ENCODE peak calls at places on chromosome 22, in four cellular contexts. H is psoas muscle, K is AG04450, Q is AG09309. E is an unnamed sample.

GRCh38 chr22:20571531-20572007 is 64.2 kb downstream of the MED15 start:
- DNase-seq in H (peak; percentile 74), K (no peak), Q (no peak), E (peak; percentile 51)

GRCh38 chr22:26259510-26259909 is 90.2 kb downstream of the SEZ6L start:
- DNase-seq in H (no peak), K (no peak), Q (no peak), E (peak; percentile 16)

GRCh38 chr22:17314472-17314871 is 54.8 kb upstream of the CECR2 start:
- DNase-seq in H (no peak), K (no peak), Q (no peak), E (no peak)

GRCh38 chr22:31495343-31495742 is 993 bp upstream of the SFI1 start:
- DNase-seq in H (no peak), K (no peak), Q (no peak), E (no peak)

GRCh38 chr22:28837640-28838039 is 37.3 kb upstream of the XBP1 start:
- DNase-seq in H (no peak), K (no peak), Q (no peak), E (no peak)

GRCh38 chr22:43173976-43174720 is 12.8 kb downstream of the TTLL12 start:
- DNase-seq in H (no peak), K (no peak), Q (no peak), E (no peak)

GRCh38 chr22:46612904-46613605 is 7.1 kb upstream of the GRAMD4 start:
- DNase-seq in H (no peak), K (no peak), Q (no peak), E (no peak)

GRCh38 chr22:32880906-32881596 is 79.5 kb downstream of the TIMP3 start:
- DNase-seq in H (peak; percentile 70), K (peak; percentile 30), Q (no peak), E (no peak)

GRCh38 chr22:28181332-28181731 is 262.3 kb upstream of the PITPNB start:
- DNase-seq in H (no peak), K (no peak), Q (peak; percentile 40), E (peak; percentile 84)

GRCh38 chr22:26681395-26681821 is 24.0 kb downstream of the MIAT start:
- DNase-seq in H (no peak), K (peak; percentile 26), Q (no peak), E (peak; percentile 86)

GRCh38 chr22:49642331-49642730 is 185.3 kb downstream of the BRD1 start:
- DNase-seq in H (no peak), K (no peak), Q (no peak), E (no peak)

GRCh38 chr22:26798433-26799065 is 141.2 kb downstream of the MIAT start:
- DNase-seq in H (no peak), K (no peak), Q (no peak), E (no peak)

GRCh38 chr22:28283025-28283654 is 364.1 kb upstream of the PITPNB start:
- DNase-seq in H (no peak), K (no peak), Q (no peak), E (peak; percentile 25)

GRCh38 chr22:20569059-20570058 is 61.9 kb downstream of the MED15 start:
- DNase-seq in H (peak; percentile 89), K (peak; percentile 94), Q (peak; percentile 94), E (peak; percentile 100)

GRCh38 chr22:26322179-26322905 is 106.7 kb upstream of the ASPHD2 start:
- DNase-seq in H (peak; percentile 73), K (peak; percentile 18), Q (peak; percentile 95), E (peak; percentile 97)

GRCh38 chr22:43295660-43296059 is 47.5 kb downstream of the SCUBE1 start:
- DNase-seq in H (no peak), K (no peak), Q (no peak), E (no peak)

GRCh38 chr22:34866501-34867171 is 199.3 kb upstream of the ISX start:
- DNase-seq in H (no peak), K (no peak), Q (no peak), E (peak; percentile 68)

GRCh38 chr22:26589367-26589844 is 526 bp downstream of the TPST2 start:
- DNase-seq in H (peak; percentile 68), K (no peak), Q (no peak), E (peak; percentile 34)

GRCh38 chr22:48887394-48888332 is 940.0 kb downstream of the BRD1 start:
- DNase-seq in H (no peak), K (no peak), Q (no peak), E (no peak)

GRCh38 chr22:30216710-30217109 is 29.8 kb downstream of the LIF start:
- DNase-seq in H (no peak), K (no peak), Q (no peak), E (no peak)

GRCh38 chr22:23536821-23537345 is 43.2 kb downstream of the IGLL1 start:
- DNase-seq in H (no peak), K (no peak), Q (no peak), E (no peak)

GRCh38 chr22:25404556-25404922 is 159.9 kb upstream of the GRK3 start:
- DNase-seq in H (no peak), K (no peak), Q (no peak), E (no peak)

GRCh38 chr22:29702931-29703594 is 16.7 kb upstream of the CABP7 start:
- DNase-seq in H (peak; percentile 78), K (no peak), Q (no peak), E (no peak)

GRCh38 chr22:46622081-46622521 is 1.9 kb downstream of the GRAMD4 start:
- DNase-seq in H (peak; percentile 67), K (no peak), Q (no peak), E (no peak)

GRCh38 chr22:25447689-25448434 is 116.6 kb upstream of the GRK3 start:
- DNase-seq in H (peak; percentile 96), K (peak; percentile 33), Q (no peak), E (peak; percentile 73)

GRCh38 chr22:17268501-17269223 is 49.4 kb upstream of the ADA2 start:
- DNase-seq in H (no peak), K (no peak), Q (no peak), E (no peak)

GRCh38 chr22:44338183-44338812 is 25.5 kb upstream of the SHISAL1 start:
- DNase-seq in H (no peak), K (no peak), Q (no peak), E (no peak)

GRCh38 chr22:24208012-24208749 is 26.9 kb downstream of the SUSD2 start:
- DNase-seq in H (peak; percentile 55), K (peak; percentile 93), Q (peak; percentile 93), E (peak; percentile 97)

GRCh38 chr22:23684561-23685031 is 6.2 kb upstream of the RGL4 start:
- DNase-seq in H (no peak), K (no peak), Q (no peak), E (no peak)

GRCh38 chr22:48365386-48365785 is 1462.3 kb downstream of the BRD1 start:
- DNase-seq in H (no peak), K (no peak), Q (no peak), E (no peak)

GRCh38 chr22:42955087-42955630 is 59.8 kb downstream of the PACSIN2 start:
- DNase-seq in H (no peak), K (no peak), Q (no peak), E (no peak)

GRCh38 chr22:49201046-49201970 is 626.4 kb downstream of the BRD1 start:
- DNase-seq in H (no peak), K (no peak), Q (no peak), E (no peak)

GRCh38 chr22:17319541-17319940 is 49.7 kb upstream of the CECR2 start:
- DNase-seq in H (no peak), K (no peak), Q (no peak), E (no peak)

GRCh38 chr22:21642584-21643448 is 714 bp downstream of the SDF2L1 start:
- DNase-seq in H (peak; percentile 65), K (no peak), Q (no peak), E (peak; percentile 35)
- TF ChIP-seq CTCF in H (peak; percentile 27), K (peak; percentile 62), Q (peak; percentile 70), E (peak; percentile 57)

GRCh38 chr22:36860017-36860416 is 789 bp upstream of the NCF4 start:
- DNase-seq in H (no peak), K (no peak), Q (no peak), E (no peak)
- H3K4me3 ChIP-seq in H (no peak overlapping the region), K (no peak overlapping the region), Q (no peak overlapping the region), E (no peak overlapping the region)

GRCh38 chr22:39016592-39016991 is 2.5 kb downstream of the APOBEC3C start:
- DNase-seq in H (no peak), K (no peak), Q (no peak), E (no peak)

GRCh38 chr22:39017596-39018365 is 3.1 kb upstream of the APOBEC3D start:
- DNase-seq in H (no peak), K (no peak), Q (no peak), E (no peak)

GRCh38 chr22:39012525-39013516 is 1.2 kb upstream of the APOBEC3C start:
- DNase-seq in H (no peak), K (no peak), Q (no peak), E (no peak)

GRCh38 chr22:39010946-39011625 is 3.0 kb upstream of the APOBEC3C start:
- DNase-seq in H (no peak), K (no peak), Q (no peak), E (no peak)

GRCh38 chr22:39013923-39014722 is at the start of gene APOBEC3C:
- DNase-seq in H (peak; percentile 75), K (peak; percentile 74), Q (peak; percentile 63), E (peak; percentile 83)
- TF ChIP-seq CTCF in H (no peak), K (peak; percentile 18), Q (peak; percentile 12), E (no peak)

DNA sequence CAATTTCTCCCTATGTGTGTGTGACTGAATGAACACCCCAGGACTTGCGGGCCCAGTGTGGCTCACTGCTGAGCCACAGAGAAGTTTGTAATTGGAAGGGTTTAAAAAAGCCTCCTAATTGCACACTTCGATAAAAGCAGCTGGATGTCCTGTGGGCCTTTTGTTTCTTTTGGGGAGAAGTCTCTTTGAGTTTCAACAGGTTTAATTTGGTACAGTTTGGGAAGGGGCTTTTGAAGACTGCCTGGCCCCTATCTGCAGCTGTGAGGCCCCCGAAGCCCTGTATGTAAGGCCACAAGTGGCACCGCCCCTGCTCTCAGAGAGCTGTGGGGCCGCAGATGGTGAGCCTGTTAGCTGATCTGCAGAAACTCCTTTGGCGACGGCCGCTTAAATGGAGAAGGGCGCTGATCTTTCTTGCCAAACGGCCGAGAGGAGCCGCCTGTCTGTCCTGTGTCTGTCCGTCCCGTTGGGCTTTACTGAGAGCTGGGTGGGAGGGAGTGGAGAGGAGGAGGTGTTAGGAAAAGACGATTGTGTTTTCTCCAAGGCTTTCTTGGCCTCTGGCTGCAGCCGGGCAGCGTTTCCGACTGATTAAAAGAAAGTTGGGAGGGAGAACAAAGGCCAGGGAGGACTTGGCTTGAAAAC is 2.1 kb downstream of the FBLN1 start:
- DNase-seq in H (peak; percentile 79), K (no peak), Q (no peak), E (peak; percentile 50)
- H3K4me3 ChIP-seq in H (peak overlapping the region; percentile 58), K (peak overlapping the region; percentile 95), Q (peak overlapping the region; percentile 89), E (peak overlapping the region; percentile 92)

GRCh38 chr22:18988958-18989357 is 52.9 kb upstream of the PRODH start:
- DNase-seq in H (no peak), K (no peak), Q (no peak), E (no peak)

GRCh38 chr22:18985761-18986160 is 49.7 kb upstream of the PRODH start:
- DNase-seq in H (no peak), K (no peak), Q (no peak), E (no peak)

GRCh38 chr22:18990355-18991137 is 54.5 kb upstream of the PRODH start:
- DNase-seq in H (no peak), K (no peak), Q (no peak), E (no peak)

GRCh38 chr22:18984564-18984963 is 48.5 kb upstream of the PRODH start:
- DNase-seq in H (peak; percentile 6), K (no peak), Q (no peak), E (no peak)

GRCh38 chr22:18987765-18988164 is 51.7 kb upstream of the PRODH start:
- DNase-seq in H (no peak), K (no peak), Q (no peak), E (no peak)
- TF ChIP-seq CTCF in H (peak; percentile 14), K (peak; percentile 57), Q (peak; percentile 54), E (peak; percentile 16)

E was measured in AG10803.